ENCODE peak calls at places on chromosome 2, in four cellular contexts. J is coronary artery, U is fibroblast of pulmonary artery, Y is lower leg skin. T is an unnamed sample.
A peak's percentile ranks its signal among the peaks of the same experiment; 100 is the strongest.

GRCh38 chr2:179893616-179894015 is 32.2 kb upstream of the ZNF385B start:
- DNase-seq in J (no peak), Y (no peak), U (no peak), T (no peak)

GRCh38 chr2:71457123-71457958 is 4.0 kb downstream of the DYSF start:
- DNase-seq in Y (peak; percentile 82), U (no peak), J (no peak), T (no peak)

GRCh38 chr2:241849616-241850543 is 8.8 kb downstream of the PDCD1 start:
- DNase-seq in U (no peak), J (no peak), Y (peak; percentile 60), T (peak; percentile 74)

GRCh38 chr2:85168984-85169383 is 35.8 kb downstream of the TCF7L1 start:
- DNase-seq in Y (no peak), J (no peak), U (no peak), T (peak; percentile 3)

GRCh38 chr2:109118321-109118720 is 10.7 kb upstream of the SH3RF3 start:
- DNase-seq in J (no peak), U (no peak), Y (peak; percentile 57), T (no peak)

GRCh38 chr2:221529177-221529942 is 42.7 kb downstream of the EPHA4 start:
- DNase-seq in U (no peak), J (no peak), Y (no peak), T (no peak)

GRCh38 chr2:6470518-6470917 is 395.2 kb downstream of the CMPK2 start:
- DNase-seq in Y (no peak), J (no peak), U (no peak), T (no peak)

GRCh38 chr2:47457268-47457667 is 54.3 kb downstream of the MSH2 start:
- DNase-seq in J (no peak), U (no peak), Y (no peak), T (no peak)

GRCh38 chr2:134657650-134658250 is 61.0 kb downstream of the TMEM163 start:
- DNase-seq in U (peak; percentile 5), J (no peak), Y (no peak), T (no peak)

GRCh38 chr2:54838585-54839035 is 115.1 kb downstream of the EML6 start:
- DNase-seq in J (no peak), Y (no peak), U (peak; percentile 85), T (peak; percentile 72)